ENCODE peak calls at places on chromosomes 3 and 15, in nine cellular contexts. One of them, this sample, is unnamed.
A peak's percentile ranks its signal among the peaks of the same experiment; 100 is the strongest.

GRCh38 chr15:88752956-88753355 is 50.3 kb upstream of the ACAN start:
- DNase-seq in COR-L47: no peak
- DNase-seq in OCI-LY7: no peak
- DNase-seq in T-helper 2 cell: no peak
- DNase-seq in epithelial cell of esophagus: no peak
- DNase-seq in sciatic nerve: no peak
- DNase-seq in NCI-H2081: no peak
- DNase-seq in glutamatergic neuron: no peak
- DNase-seq in ovary: no peak
- DNase-seq in this sample: no peak

GRCh38 chr3:192091831-192092230 is 630.9 kb downstream of the PYDC2 start:
- DNase-seq in ovary: no peak
- DNase-seq in COR-L47: no peak
- DNase-seq in epithelial cell of esophagus: peak; percentile 24
- DNase-seq in T-helper 2 cell: no peak
- DNase-seq in NCI-H2081: no peak
- DNase-seq in OCI-LY7: no peak
- DNase-seq in sciatic nerve: no peak
- DNase-seq in glutamatergic neuron: no peak
- DNase-seq in this sample: peak; percentile 75

GRCh38 chr15:60835974-60836373 is 357.0 kb upstream of the ICE2 start:
- DNase-seq in COR-L47: no peak
- DNase-seq in ovary: no peak
- DNase-seq in T-helper 2 cell: no peak
- DNase-seq in OCI-LY7: no peak
- DNase-seq in glutamatergic neuron: no peak
- DNase-seq in NCI-H2081: no peak
- DNase-seq in epithelial cell of esophagus: no peak
- DNase-seq in sciatic nerve: no peak
- DNase-seq in this sample: no peak

GRCh38 chr15:96701443-96701842 is 370.9 kb downstream of the NR2F2 start:
- DNase-seq in ovary: no peak
- DNase-seq in COR-L47: no peak
- DNase-seq in sciatic nerve: no peak
- DNase-seq in NCI-H2081: no peak
- DNase-seq in epithelial cell of esophagus: no peak
- DNase-seq in glutamatergic neuron: no peak
- DNase-seq in OCI-LY7: no peak
- DNase-seq in T-helper 2 cell: no peak
- DNase-seq in this sample: no peak

GRCh38 chr3:124297062-124297980 is 305.4 kb upstream of the ROPN1 start:
- DNase-seq in OCI-LY7: no peak
- DNase-seq in COR-L47: peak; percentile 80
- DNase-seq in ovary: no peak
- DNase-seq in sciatic nerve: no peak
- DNase-seq in NCI-H2081: no peak
- DNase-seq in T-helper 2 cell: no peak
- DNase-seq in glutamatergic neuron: no peak
- DNase-seq in epithelial cell of esophagus: no peak
- DNase-seq in this sample: no peak

GRCh38 chr15:90219421-90220141 is 14.2 kb downstream of the CIB1 start:
- DNase-seq in COR-L47: peak; percentile 12
- DNase-seq in glutamatergic neuron: peak; percentile 75
- DNase-seq in epithelial cell of esophagus: no peak
- DNase-seq in ovary: peak; percentile 66
- DNase-seq in sciatic nerve: no peak
- DNase-seq in T-helper 2 cell: peak; percentile 44
- DNase-seq in NCI-H2081: no peak
- DNase-seq in OCI-LY7: peak; percentile 69
- DNase-seq in this sample: no peak

GRCh38 chr3:38646630-38647029 is 2.9 kb downstream of the SCN5A start:
- DNase-seq in OCI-LY7: peak; percentile 47
- DNase-seq in T-helper 2 cell: peak; percentile 38
- DNase-seq in glutamatergic neuron: no peak
- DNase-seq in sciatic nerve: no peak
- DNase-seq in ovary: no peak
- DNase-seq in epithelial cell of esophagus: peak; percentile 21
- DNase-seq in NCI-H2081: no peak
- DNase-seq in COR-L47: no peak
- DNase-seq in this sample: no peak

GRCh38 chr3:155244206-155244605 is 49.3 kb downstream of the STRIT1 start:
- DNase-seq in sciatic nerve: no peak
- DNase-seq in T-helper 2 cell: no peak
- DNase-seq in ovary: no peak
- DNase-seq in NCI-H2081: no peak
- DNase-seq in epithelial cell of esophagus: no peak
- DNase-seq in COR-L47: no peak
- DNase-seq in OCI-LY7: peak; percentile 50
- DNase-seq in glutamatergic neuron: no peak
- DNase-seq in this sample: no peak

GRCh38 chr3:186004209-186004608 is 66.4 kb upstream of the TRA2B start:
- DNase-seq in glutamatergic neuron: no peak
- DNase-seq in epithelial cell of esophagus: no peak
- DNase-seq in sciatic nerve: no peak
- DNase-seq in OCI-LY7: no peak
- DNase-seq in T-helper 2 cell: no peak
- DNase-seq in NCI-H2081: no peak
- DNase-seq in COR-L47: no peak
- DNase-seq in ovary: no peak
- DNase-seq in this sample: no peak

GRCh38 chr3:120983841-120984240 is 75.8 kb downstream of the STXBP5L start:
- DNase-seq in ovary: no peak
- DNase-seq in NCI-H2081: no peak
- DNase-seq in OCI-LY7: no peak
- DNase-seq in COR-L47: no peak
- DNase-seq in sciatic nerve: no peak
- DNase-seq in glutamatergic neuron: no peak
- DNase-seq in T-helper 2 cell: no peak
- DNase-seq in epithelial cell of esophagus: peak; percentile 16
- DNase-seq in this sample: no peak

GRCh38 chr3:13891492-13892073 is 11.7 kb upstream of the WNT7A start:
- DNase-seq in T-helper 2 cell: peak; percentile 48
- DNase-seq in OCI-LY7: peak; percentile 49
- DNase-seq in ovary: no peak
- DNase-seq in epithelial cell of esophagus: peak; percentile 46
- DNase-seq in glutamatergic neuron: no peak
- DNase-seq in COR-L47: no peak
- DNase-seq in sciatic nerve: peak; percentile 43
- DNase-seq in NCI-H2081: no peak
- DNase-seq in this sample: no peak

GRCh38 chr3:112739252-112739945 is 98.5 kb upstream of the CCDC80 start:
- DNase-seq in COR-L47: no peak
- DNase-seq in sciatic nerve: no peak
- DNase-seq in T-helper 2 cell: peak; percentile 62
- DNase-seq in ovary: no peak
- DNase-seq in NCI-H2081: no peak
- DNase-seq in glutamatergic neuron: no peak
- DNase-seq in OCI-LY7: no peak
- DNase-seq in epithelial cell of esophagus: peak; percentile 64
- DNase-seq in this sample: no peak

GRCh38 chr3:79018671-79019136 is 749.1 kb downstream of the ROBO1 start:
- DNase-seq in T-helper 2 cell: peak; percentile 20
- DNase-seq in ovary: peak; percentile 74
- DNase-seq in epithelial cell of esophagus: peak; percentile 79
- DNase-seq in COR-L47: peak; percentile 43
- DNase-seq in NCI-H2081: peak; percentile 37
- DNase-seq in sciatic nerve: peak; percentile 74
- DNase-seq in OCI-LY7: no peak
- DNase-seq in glutamatergic neuron: peak; percentile 71
- DNase-seq in this sample: no peak

GRCh38 chr3:194985031-194985578 is 285.9 kb downstream of the XXYLT1 start:
- DNase-seq in NCI-H2081: no peak
- DNase-seq in COR-L47: no peak
- DNase-seq in sciatic nerve: peak; percentile 87
- DNase-seq in T-helper 2 cell: no peak
- DNase-seq in epithelial cell of esophagus: peak; percentile 79
- DNase-seq in ovary: peak; percentile 80
- DNase-seq in OCI-LY7: no peak
- DNase-seq in glutamatergic neuron: peak; percentile 62
- DNase-seq in this sample: no peak

GRCh38 chr3:94066829-94067470 is 4.1 kb downstream of the NSUN3 start:
- DNase-seq in glutamatergic neuron: no peak
- DNase-seq in OCI-LY7: no peak
- DNase-seq in COR-L47: no peak
- DNase-seq in ovary: no peak
- DNase-seq in epithelial cell of esophagus: no peak
- DNase-seq in NCI-H2081: no peak
- DNase-seq in sciatic nerve: no peak
- DNase-seq in T-helper 2 cell: no peak
- DNase-seq in this sample: no peak

GRCh38 chr15:25172691-25173090 is 217.9 kb downstream of the SNRPN start:
- DNase-seq in OCI-LY7: no peak
- DNase-seq in ovary: no peak
- DNase-seq in COR-L47: no peak
- DNase-seq in NCI-H2081: no peak
- DNase-seq in glutamatergic neuron: no peak
- DNase-seq in T-helper 2 cell: no peak
- DNase-seq in sciatic nerve: peak; percentile 31
- DNase-seq in epithelial cell of esophagus: no peak
- DNase-seq in this sample: no peak

GRCh38 chr15:58292761-58293175 is 139.0 kb upstream of the LIPC start:
- DNase-seq in ovary: no peak
- DNase-seq in epithelial cell of esophagus: no peak
- DNase-seq in T-helper 2 cell: peak; percentile 34
- DNase-seq in COR-L47: no peak
- DNase-seq in sciatic nerve: no peak
- DNase-seq in NCI-H2081: no peak
- DNase-seq in glutamatergic neuron: no peak
- DNase-seq in OCI-LY7: no peak
- DNase-seq in this sample: no peak

GRCh38 chr15:36373549-36373948 is 205.9 kb upstream of the CDIN1 start:
- DNase-seq in OCI-LY7: no peak
- DNase-seq in T-helper 2 cell: no peak
- DNase-seq in epithelial cell of esophagus: no peak
- DNase-seq in ovary: no peak
- DNase-seq in sciatic nerve: no peak
- DNase-seq in glutamatergic neuron: no peak
- DNase-seq in COR-L47: no peak
- DNase-seq in NCI-H2081: no peak
- DNase-seq in this sample: no peak

GRCh38 chr15:52527898-52528464 is 699 bp downstream of the MYO5A start:
- DNase-seq in glutamatergic neuron: no peak
- DNase-seq in NCI-H2081: no peak
- DNase-seq in sciatic nerve: no peak
- DNase-seq in T-helper 2 cell: peak; percentile 52
- DNase-seq in ovary: no peak
- DNase-seq in OCI-LY7: peak; percentile 61
- DNase-seq in COR-L47: peak; percentile 20
- DNase-seq in epithelial cell of esophagus: peak; percentile 62
- DNase-seq in this sample: peak; percentile 14

GRCh38 chr3:183295211-183295610 is 42.2 kb downstream of the B3GNT5 start:
- DNase-seq in glutamatergic neuron: no peak
- DNase-seq in ovary: no peak
- DNase-seq in epithelial cell of esophagus: peak; percentile 97
- DNase-seq in T-helper 2 cell: no peak
- DNase-seq in NCI-H2081: no peak
- DNase-seq in COR-L47: no peak
- DNase-seq in sciatic nerve: no peak
- DNase-seq in OCI-LY7: no peak
- DNase-seq in this sample: no peak

GRCh38 chr15:75861750-75862402 is 18.6 kb downstream of the UBE2Q2 start:
- DNase-seq in ovary: no peak
- DNase-seq in NCI-H2081: no peak
- DNase-seq in epithelial cell of esophagus: no peak
- DNase-seq in COR-L47: no peak
- DNase-seq in T-helper 2 cell: no peak
- DNase-seq in OCI-LY7: no peak
- DNase-seq in glutamatergic neuron: no peak
- DNase-seq in sciatic nerve: no peak
- DNase-seq in this sample: no peak

GRCh38 chr3:121894191-121894990 is at the start of gene SLC15A2:
- DNase-seq in ovary: no peak
- DNase-seq in OCI-LY7: no peak
- DNase-seq in sciatic nerve: no peak
- DNase-seq in T-helper 2 cell: no peak
- DNase-seq in glutamatergic neuron: no peak
- DNase-seq in COR-L47: no peak
- DNase-seq in epithelial cell of esophagus: no peak
- DNase-seq in NCI-H2081: no peak
- DNase-seq in this sample: no peak

GRCh38 chr3:121496841-121497240 is 48.9 kb downstream of the POLQ start:
- DNase-seq in OCI-LY7: no peak
- DNase-seq in NCI-H2081: no peak
- DNase-seq in COR-L47: no peak
- DNase-seq in glutamatergic neuron: no peak
- DNase-seq in sciatic nerve: no peak
- DNase-seq in T-helper 2 cell: no peak
- DNase-seq in ovary: no peak
- DNase-seq in epithelial cell of esophagus: peak; percentile 71
- DNase-seq in this sample: no peak

GRCh38 chr15:89342840-89343239 is 8.2 kb upstream of the POLG start:
- DNase-seq in glutamatergic neuron: no peak
- DNase-seq in COR-L47: no peak
- DNase-seq in OCI-LY7: no peak
- DNase-seq in ovary: no peak
- DNase-seq in epithelial cell of esophagus: no peak
- DNase-seq in NCI-H2081: no peak
- DNase-seq in sciatic nerve: no peak
- DNase-seq in T-helper 2 cell: no peak
- DNase-seq in this sample: no peak

GRCh38 chr15:76401285-76401684 is 64.7 kb downstream of the ISL2 start:
- DNase-seq in epithelial cell of esophagus: peak; percentile 76
- DNase-seq in glutamatergic neuron: no peak
- DNase-seq in COR-L47: no peak
- DNase-seq in T-helper 2 cell: no peak
- DNase-seq in ovary: no peak
- DNase-seq in sciatic nerve: no peak
- DNase-seq in NCI-H2081: no peak
- DNase-seq in OCI-LY7: no peak
- DNase-seq in this sample: no peak

GRCh38 chr3:112472676-112473075 is 26.6 kb downstream of the BTLA start:
- DNase-seq in COR-L47: no peak
- DNase-seq in glutamatergic neuron: no peak
- DNase-seq in sciatic nerve: no peak
- DNase-seq in OCI-LY7: no peak
- DNase-seq in ovary: no peak
- DNase-seq in epithelial cell of esophagus: no peak
- DNase-seq in NCI-H2081: no peak
- DNase-seq in T-helper 2 cell: no peak
- DNase-seq in this sample: no peak

GRCh38 chr3:120615863-120616599 is 19.9 kb downstream of the NDUFB4 start:
- DNase-seq in OCI-LY7: no peak
- DNase-seq in T-helper 2 cell: no peak
- DNase-seq in ovary: no peak
- DNase-seq in sciatic nerve: no peak
- DNase-seq in epithelial cell of esophagus: peak; percentile 19
- DNase-seq in glutamatergic neuron: peak; percentile 61
- DNase-seq in NCI-H2081: no peak
- DNase-seq in COR-L47: no peak
- DNase-seq in this sample: no peak

GRCh38 chr3:41095702-41096101 is 103.6 kb upstream of the CTNNB1 start:
- DNase-seq in ovary: no peak
- DNase-seq in OCI-LY7: no peak
- DNase-seq in T-helper 2 cell: no peak
- DNase-seq in COR-L47: no peak
- DNase-seq in epithelial cell of esophagus: peak; percentile 17
- DNase-seq in sciatic nerve: no peak
- DNase-seq in glutamatergic neuron: no peak
- DNase-seq in NCI-H2081: no peak
- DNase-seq in this sample: no peak

GRCh38 chr3:76501315-76501714 is 538.6 kb upstream of the ROBO2 start:
- DNase-seq in OCI-LY7: no peak
- DNase-seq in epithelial cell of esophagus: no peak
- DNase-seq in NCI-H2081: no peak
- DNase-seq in COR-L47: no peak
- DNase-seq in glutamatergic neuron: no peak
- DNase-seq in sciatic nerve: no peak
- DNase-seq in ovary: no peak
- DNase-seq in T-helper 2 cell: no peak
- DNase-seq in this sample: no peak

GRCh38 chr15:40597024-40597423 is 3.0 kb downstream of the KNL1 start:
- DNase-seq in glutamatergic neuron: no peak
- DNase-seq in ovary: no peak
- DNase-seq in NCI-H2081: no peak
- DNase-seq in epithelial cell of esophagus: no peak
- DNase-seq in OCI-LY7: no peak
- DNase-seq in sciatic nerve: no peak
- DNase-seq in T-helper 2 cell: no peak
- DNase-seq in COR-L47: no peak
- DNase-seq in this sample: no peak

GRCh38 chr3:184648726-184649125 is 63.1 kb downstream of the MAGEF1 start:
- DNase-seq in epithelial cell of esophagus: no peak
- DNase-seq in NCI-H2081: no peak
- DNase-seq in T-helper 2 cell: no peak
- DNase-seq in sciatic nerve: no peak
- DNase-seq in ovary: no peak
- DNase-seq in COR-L47: no peak
- DNase-seq in glutamatergic neuron: no peak
- DNase-seq in OCI-LY7: no peak
- DNase-seq in this sample: no peak

This sample was measured in HS-5.